ENCODE peak calls at places on chromosomes 11 and 22, in eight cellular contexts. V is HFFc6; U is ELF-1; S is suprapubic skin; G is osteocyte; N is mucosa of descending colon; O is stimulated activated CD4-positive, alpha-beta T cell treated with anti-CD3 and anti-CD28 coated beads, Interleukin-15, amount 100 ng/mL, for 1 hour; K is stimulated activated naive B cell treated with anti-CD40 and anti-IgM and Interleukin-4, amounts not matched to agents 10 μg/mL and 1 μg/mL and 100 μg/mL, for 72 hours. D is an unnamed sample.

GRCh38 chr11:72263363-72263762 is 19.4 kb upstream of the PHOX2A start:
- DNase-seq in G (no peak), V (peak), S (no peak), N (no peak), K (no peak), U (no peak), O (no peak), D (no peak)

GRCh38 chr11:30420233-30420787 is 97.4 kb downstream of the ARL14EP start:
- DNase-seq in N (peak), O (no peak), V (no peak), G (no peak), K (no peak), U (no peak), S (no peak), D (no peak)

GRCh38 chr11:19595840-19596751 is 116.5 kb upstream of the NAV2 start:
- DNase-seq in U (no peak), O (no peak), G (peak), N (no peak), V (peak), S (no peak), K (no peak), D (no peak)

GRCh38 chr22:31488988-31489617 is 539 bp downstream of the EIF4ENIF1 start:
- DNase-seq in V (no peak), O (peak), G (peak), U (peak), N (peak), K (peak), S (no peak), D (no peak)

GRCh38 chr22:41197808-41198585 is 7.1 kb upstream of the L3MBTL2 start:
- DNase-seq in S (no peak), V (peak), K (no peak), N (peak), G (no peak), O (peak), U (peak), D (no peak)

GRCh38 chr22:43085658-43086606 is 3.3 kb downstream of the TTLL1 start:
- DNase-seq in O (no peak), N (peak), S (no peak), V (no peak), G (no peak), U (no peak), K (no peak), D (no peak)

GRCh38 chr22:38214248-38215056 is 12.7 kb downstream of the MAFF start:
- DNase-seq in U (peak), G (no peak), N (peak), O (peak), V (no peak), S (no peak), K (peak), D (no peak)

GRCh38 chr11:116078101-116078561 is 573.9 kb upstream of the CADM1 start:
- DNase-seq in N (no peak), S (no peak), O (no peak), V (no peak), K (no peak), G (no peak), U (peak), D (no peak)

GRCh38 chr11:119031912-119032280 is 1.2 kb upstream of the SLC37A4 start:
- DNase-seq in V (no peak), U (no peak), G (no peak), K (no peak), O (no peak), N (no peak), S (no peak), D (no peak)

D was measured in NCI-H2107.